ENCODE peak calls at places on chromosome 21, in four cellular contexts. I, L, R and D are unnamed samples.

GRCh38 chr21:24336491-24336890 is 1270.8 kb downstream of the MRPL39 start:
- DNase-seq in L (no peak), R (no peak), I (no peak), D (no peak)

GRCh38 chr21:29506214-29506613 is 207.5 kb downstream of the BACH1 start:
- DNase-seq in R (no peak), I (no peak), L (no peak), D (no peak)

GRCh38 chr21:14243877-14244276 is 27.9 kb downstream of the RBM11 start:
- DNase-seq in L (no peak), I (no peak), R (no peak), D (no peak)

GRCh38 chr21:29382029-29382654 is 83.4 kb downstream of the BACH1 start:
- DNase-seq in L (peak), R (peak), I (no peak), D (peak)

GRCh38 chr21:45139473-45139872 is 65.1 kb downstream of the ADARB1 start:
- DNase-seq in R (no peak), I (no peak), L (no peak), D (no peak)

GRCh38 chr21:44952116-44952928 is 12.5 kb downstream of the SLX9 start:
- DNase-seq in R (no peak), L (no peak), I (no peak), D (no peak)

GRCh38 chr21:36396971-36397370 is 11.8 kb downstream of the CHAF1B start:
- DNase-seq in I (no peak), L (no peak), R (no peak), D (no peak)

GRCh38 chr21:43832648-43833047 is 32.4 kb upstream of the AGPAT3 start:
- DNase-seq in R (peak), I (no peak), L (no peak), D (no peak)

GRCh38 chr21:37153935-37154350 is 80.9 kb downstream of the TTC3 start:
- DNase-seq in R (no peak), L (peak), I (no peak), D (no peak)

GRCh38 chr21:16587671-16588379 is 858.0 kb downstream of the USP25 start:
- DNase-seq in I (no peak), R (peak), L (peak), D (peak)

GRCh38 chr21:26506951-26507350 is 66.1 kb downstream of the CYYR1 start:
- DNase-seq in I (no peak), L (peak), R (no peak), D (peak)

GRCh38 chr21:42256316-42256715 is 37.4 kb downstream of the ABCG1 start:
- DNase-seq in R (no peak), L (no peak), I (no peak), D (no peak)

GRCh38 chr21:15638856-15639549 is 90.8 kb upstream of the USP25 start:
- DNase-seq in I (no peak), L (no peak), R (peak), D (no peak)

GRCh38 chr21:26405735-26406361 is 167.2 kb downstream of the CYYR1 start:
- DNase-seq in I (no peak), L (peak), R (peak), D (peak)

GRCh38 chr21:38660333-38661295 is 145.1 kb upstream of the ETS2 start:
- DNase-seq in R (peak), I (no peak), L (no peak), D (no peak)

GRCh38 chr21:35220301-35220700 is 171.2 kb upstream of the RUNX1 start:
- DNase-seq in I (no peak), L (peak), R (no peak), D (peak)

GRCh38 chr21:33238565-33239255 is 9.0 kb downstream of the IFNAR2 start:
- DNase-seq in I (no peak), R (no peak), L (no peak), D (no peak)

GRCh38 chr21:26836546-26836945 is 8.7 kb downstream of the ADAMTS1 start:
- DNase-seq in L (no peak), I (no peak), R (no peak), D (no peak)

GRCh38 chr21:8989261-8989882 is 1532.0 kb upstream of the TPTE start:
- DNase-seq in R (no peak), I (no peak), L (no peak), D (no peak)

GRCh38 chr21:17537299-17537698 is 24.5 kb downstream of the CXADR start:
- DNase-seq in L (no peak), I (no peak), R (no peak), D (peak)

GRCh38 chr21:29313662-29314408 is 15.1 kb downstream of the BACH1 start:
- DNase-seq in L (no peak), I (no peak), R (no peak), D (no peak)